ENCODE peak calls at places on chromosomes 11 and 22, in seven cellular contexts. One of them, this sample, is unnamed.

GRCh38 chr11:79465160-79465559 is 24.3 kb upstream of the TENM4 start:
- DNase-seq in Calu3: no peak
- DNase-seq in ovary: no peak
- DNase-seq in AG09319: no peak
- DNase-seq in sigmoid colon: no peak
- DNase-seq in WERI-Rb-1: no peak
- DNase-seq in NB4: no peak
- DNase-seq in this sample: no peak

GRCh38 chr22:27347951-27348350 is 453.6 kb downstream of the MN1 start:
- DNase-seq in ovary: no peak
- DNase-seq in sigmoid colon: no peak
- DNase-seq in Calu3: no peak
- DNase-seq in AG09319: no peak
- DNase-seq in NB4: no peak
- DNase-seq in WERI-Rb-1: no peak
- DNase-seq in this sample: no peak

GRCh38 chr11:130442728-130443127 is 5.7 kb upstream of the ADAMTS15 start:
- DNase-seq in WERI-Rb-1: no peak
- DNase-seq in ovary: no peak
- DNase-seq in AG09319: no peak
- DNase-seq in NB4: no peak
- DNase-seq in Calu3: no peak
- DNase-seq in sigmoid colon: no peak
- DNase-seq in this sample: no peak

GRCh38 chr22:42685941-42686666 is 34.6 kb downstream of the A4GALT start:
- DNase-seq in WERI-Rb-1: no peak
- DNase-seq in Calu3: peak; percentile 30
- DNase-seq in AG09319: no peak
- DNase-seq in sigmoid colon: peak; percentile 83
- DNase-seq in NB4: no peak
- DNase-seq in ovary: peak; percentile 64
- DNase-seq in this sample: peak; percentile 53

GRCh38 chr22:37189011-37189466 is 992 bp upstream of the C1QTNF6 start:
- DNase-seq in sigmoid colon: no peak
- DNase-seq in ovary: no peak
- DNase-seq in AG09319: no peak
- DNase-seq in WERI-Rb-1: no peak
- DNase-seq in NB4: no peak
- DNase-seq in Calu3: peak; percentile 35
- DNase-seq in this sample: no peak

GRCh38 chr11:57639321-57640067 is 10.2 kb downstream of the YPEL4 start:
- DNase-seq in Calu3: no peak
- DNase-seq in AG09319: no peak
- DNase-seq in sigmoid colon: no peak
- DNase-seq in WERI-Rb-1: no peak
- DNase-seq in ovary: peak; percentile 69
- DNase-seq in NB4: peak; percentile 91
- DNase-seq in this sample: peak; percentile 88

GRCh38 chr11:134560566-134561347 is 148.7 kb upstream of the B3GAT1 start:
- DNase-seq in ovary: no peak
- DNase-seq in WERI-Rb-1: no peak
- DNase-seq in sigmoid colon: peak; percentile 29
- DNase-seq in AG09319: no peak
- DNase-seq in NB4: no peak
- DNase-seq in Calu3: no peak
- DNase-seq in this sample: peak; percentile 27

GRCh38 chr11:114775849-114776621 is 97.7 kb downstream of the NXPE2 start:
- DNase-seq in sigmoid colon: no peak
- DNase-seq in NB4: no peak
- DNase-seq in WERI-Rb-1: peak; percentile 87
- DNase-seq in AG09319: no peak
- DNase-seq in Calu3: no peak
- DNase-seq in ovary: peak; percentile 38
- DNase-seq in this sample: peak; percentile 32

GRCh38 chr22:49570032-49570848 is 257.4 kb downstream of the BRD1 start:
- DNase-seq in ovary: peak; percentile 21
- DNase-seq in sigmoid colon: peak; percentile 48
- DNase-seq in NB4: peak; percentile 13
- DNase-seq in WERI-Rb-1: no peak
- DNase-seq in Calu3: no peak
- DNase-seq in AG09319: no peak
- DNase-seq in this sample: no peak

GRCh38 chr22:49097966-49098365 is 729.7 kb downstream of the BRD1 start:
- DNase-seq in ovary: no peak
- DNase-seq in AG09319: no peak
- DNase-seq in WERI-Rb-1: no peak
- DNase-seq in NB4: no peak
- DNase-seq in sigmoid colon: no peak
- DNase-seq in Calu3: no peak
- DNase-seq in this sample: no peak

GRCh38 chr11:43925932-43926505 is 16.4 kb upstream of the C11orf96 start:
- DNase-seq in AG09319: no peak
- DNase-seq in ovary: peak; percentile 64
- DNase-seq in WERI-Rb-1: no peak
- DNase-seq in NB4: no peak
- DNase-seq in sigmoid colon: no peak
- DNase-seq in Calu3: no peak
- DNase-seq in this sample: peak; percentile 63

GRCh38 chr11:60985991-60986915 is 14.8 kb downstream of the CD6 start:
- DNase-seq in sigmoid colon: no peak
- DNase-seq in WERI-Rb-1: no peak
- DNase-seq in ovary: no peak
- DNase-seq in NB4: peak; percentile 68
- DNase-seq in Calu3: peak; percentile 69
- DNase-seq in AG09319: no peak
- DNase-seq in this sample: no peak

GRCh38 chr22:37284807-37285355 is 2.6 kb downstream of the CYTH4 start:
- DNase-seq in WERI-Rb-1: no peak
- DNase-seq in ovary: no peak
- DNase-seq in Calu3: no peak
- DNase-seq in AG09319: no peak
- DNase-seq in sigmoid colon: peak; percentile 80
- DNase-seq in NB4: peak; percentile 99
- DNase-seq in this sample: no peak

GRCh38 chr11:60899021-60899936 is 7.1 kb downstream of the PRPF19 start:
- DNase-seq in AG09319: peak; percentile 27
- DNase-seq in NB4: peak; percentile 68
- DNase-seq in ovary: no peak
- DNase-seq in WERI-Rb-1: peak; percentile 27
- DNase-seq in Calu3: peak; percentile 58
- DNase-seq in sigmoid colon: peak; percentile 64
- DNase-seq in this sample: no peak

GRCh38 chr22:36343720-36344105 is 44.1 kb downstream of the MYH9 start:
- DNase-seq in ovary: no peak
- DNase-seq in sigmoid colon: no peak
- DNase-seq in NB4: no peak
- DNase-seq in AG09319: no peak
- DNase-seq in Calu3: no peak
- DNase-seq in WERI-Rb-1: no peak
- DNase-seq in this sample: no peak

GRCh38 chr11:119518746-119519382 is 95.9 kb upstream of the THY1 start:
- DNase-seq in sigmoid colon: no peak
- DNase-seq in Calu3: no peak
- DNase-seq in AG09319: no peak
- DNase-seq in WERI-Rb-1: no peak
- DNase-seq in ovary: no peak
- DNase-seq in NB4: peak; percentile 69
- DNase-seq in this sample: no peak

GRCh38 chr22:45125198-45125597 is 38.5 kb upstream of the NUP50 start:
- DNase-seq in Calu3: no peak
- DNase-seq in ovary: no peak
- DNase-seq in sigmoid colon: no peak
- DNase-seq in WERI-Rb-1: no peak
- DNase-seq in NB4: no peak
- DNase-seq in AG09319: peak; percentile 37
- DNase-seq in this sample: no peak

GRCh38 chr11:11843233-11843632 is 1.5 kb downstream of the USP47 start:
- DNase-seq in AG09319: no peak
- DNase-seq in ovary: no peak
- DNase-seq in WERI-Rb-1: no peak
- DNase-seq in sigmoid colon: no peak
- DNase-seq in NB4: peak; percentile 32
- DNase-seq in Calu3: no peak
- DNase-seq in this sample: no peak

DNA sequence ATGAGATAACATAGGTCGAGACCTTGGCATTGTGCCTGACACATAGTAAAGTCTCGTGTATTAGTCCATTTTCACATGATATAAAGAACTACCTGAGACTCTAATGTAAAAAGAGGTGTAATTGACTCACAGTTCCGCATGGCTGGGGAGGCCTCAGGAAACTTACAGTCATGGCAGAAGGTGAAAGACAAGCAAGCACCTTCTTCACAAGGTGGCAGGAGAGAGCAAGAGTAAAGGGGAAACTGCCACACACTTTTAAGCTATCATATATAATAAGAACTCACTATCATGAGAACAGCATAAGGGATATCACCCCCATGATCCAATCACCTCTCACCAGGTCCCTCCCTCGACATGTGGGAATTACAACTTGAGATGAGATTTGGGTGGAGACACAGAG is 165.2 kb downstream of the SPON1 start:
- DNase-seq in ovary: no peak
- DNase-seq in Calu3: no peak
- DNase-seq in WERI-Rb-1: no peak
- DNase-seq in sigmoid colon: no peak
- DNase-seq in AG09319: no peak
- DNase-seq in NB4: no peak
- DNase-seq in this sample: no peak
- TF ChIP-seq CTCF in ovary: no peak
- TF ChIP-seq CTCF in Calu3: no peak
- TF ChIP-seq CTCF in WERI-Rb-1: no peak
- TF ChIP-seq CTCF in sigmoid colon: no peak
- TF ChIP-seq CTCF in AG09319: no peak
- TF ChIP-seq CTCF in NB4: no peak
- TF ChIP-seq CTCF in this sample: no peak

DNA sequence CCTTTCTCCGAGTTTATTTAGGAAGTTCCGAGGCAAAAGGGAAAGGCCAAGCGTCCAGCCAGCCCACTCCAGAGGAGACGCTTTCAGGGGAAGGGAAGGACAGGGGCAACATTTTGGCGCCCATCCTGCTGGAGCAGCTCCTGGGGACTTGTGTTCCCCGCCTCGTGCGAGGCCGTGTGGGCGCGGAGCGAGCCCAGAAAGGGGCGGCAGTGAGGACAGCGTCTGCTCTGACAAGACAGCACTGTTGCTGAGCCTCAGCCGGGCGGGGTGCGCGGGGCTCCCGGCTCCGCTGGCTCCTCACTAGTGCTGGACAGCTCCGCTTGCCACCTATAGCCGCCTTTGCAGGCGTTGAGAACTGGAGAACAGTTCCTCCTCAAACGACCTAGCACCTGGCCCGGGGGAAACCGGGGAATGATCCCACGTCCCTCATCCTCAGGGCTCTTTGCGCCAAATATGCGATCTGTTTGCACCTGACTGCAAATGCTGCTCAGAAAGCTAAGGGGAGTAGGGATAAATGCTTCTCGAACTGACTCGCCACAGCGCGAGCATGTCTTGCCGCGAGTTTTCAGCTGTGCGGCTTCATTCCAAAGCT is 722 bp upstream of the GUCY1A2 start:
- DNase-seq in Calu3: peak; percentile 48
- DNase-seq in NB4: no peak
- DNase-seq in WERI-Rb-1: peak; percentile 52
- DNase-seq in AG09319: no peak
- DNase-seq in sigmoid colon: peak; percentile 66
- DNase-seq in ovary: peak; percentile 65
- DNase-seq in this sample: peak; percentile 64
- TF ChIP-seq CTCF in Calu3: no peak
- TF ChIP-seq CTCF in NB4: no peak
- TF ChIP-seq CTCF in WERI-Rb-1: no peak
- TF ChIP-seq CTCF in AG09319: no peak
- TF ChIP-seq CTCF in sigmoid colon: no peak
- TF ChIP-seq CTCF in ovary: no peak
- TF ChIP-seq CTCF in this sample: no peak

GRCh38 chr11:10322830-10323792 is 18.2 kb downstream of the ADM start:
- DNase-seq in NB4: peak; percentile 74
- DNase-seq in ovary: peak; percentile 46
- DNase-seq in WERI-Rb-1: no peak
- DNase-seq in Calu3: peak; percentile 56
- DNase-seq in sigmoid colon: peak; percentile 85
- DNase-seq in AG09319: peak; percentile 81
- DNase-seq in this sample: no peak
- TF ChIP-seq CTCF in NB4: peak; percentile 23
- TF ChIP-seq CTCF in ovary: peak; percentile 67
- TF ChIP-seq CTCF in WERI-Rb-1: peak; percentile 5
- TF ChIP-seq CTCF in Calu3: peak; percentile 57
- TF ChIP-seq CTCF in sigmoid colon: peak; percentile 45
- TF ChIP-seq CTCF in AG09319: peak; percentile 37
- TF ChIP-seq CTCF in this sample: peak; percentile 62

GRCh38 chr11:100874203-100874602 is 187.1 kb downstream of the ARHGAP42 start:
- DNase-seq in AG09319: no peak
- DNase-seq in NB4: no peak
- DNase-seq in WERI-Rb-1: no peak
- DNase-seq in Calu3: no peak
- DNase-seq in sigmoid colon: no peak
- DNase-seq in ovary: no peak
- DNase-seq in this sample: no peak

GRCh38 chr11:100875521-100875869 is 188.4 kb downstream of the ARHGAP42 start:
- DNase-seq in AG09319: no peak
- DNase-seq in WERI-Rb-1: no peak
- DNase-seq in sigmoid colon: no peak
- DNase-seq in NB4: no peak
- DNase-seq in ovary: no peak
- DNase-seq in Calu3: no peak
- DNase-seq in this sample: no peak

GRCh38 chr11:100872951-100873350 is 185.9 kb downstream of the ARHGAP42 start:
- DNase-seq in Calu3: no peak
- DNase-seq in ovary: no peak
- DNase-seq in sigmoid colon: no peak
- DNase-seq in AG09319: no peak
- DNase-seq in WERI-Rb-1: no peak
- DNase-seq in NB4: no peak
- DNase-seq in this sample: no peak

GRCh38 chr11:100878474-100878873 is 191.4 kb downstream of the ARHGAP42 start:
- DNase-seq in sigmoid colon: no peak
- DNase-seq in Calu3: no peak
- DNase-seq in AG09319: peak; percentile 40
- DNase-seq in ovary: no peak
- DNase-seq in NB4: no peak
- DNase-seq in WERI-Rb-1: no peak
- DNase-seq in this sample: no peak

DNA sequence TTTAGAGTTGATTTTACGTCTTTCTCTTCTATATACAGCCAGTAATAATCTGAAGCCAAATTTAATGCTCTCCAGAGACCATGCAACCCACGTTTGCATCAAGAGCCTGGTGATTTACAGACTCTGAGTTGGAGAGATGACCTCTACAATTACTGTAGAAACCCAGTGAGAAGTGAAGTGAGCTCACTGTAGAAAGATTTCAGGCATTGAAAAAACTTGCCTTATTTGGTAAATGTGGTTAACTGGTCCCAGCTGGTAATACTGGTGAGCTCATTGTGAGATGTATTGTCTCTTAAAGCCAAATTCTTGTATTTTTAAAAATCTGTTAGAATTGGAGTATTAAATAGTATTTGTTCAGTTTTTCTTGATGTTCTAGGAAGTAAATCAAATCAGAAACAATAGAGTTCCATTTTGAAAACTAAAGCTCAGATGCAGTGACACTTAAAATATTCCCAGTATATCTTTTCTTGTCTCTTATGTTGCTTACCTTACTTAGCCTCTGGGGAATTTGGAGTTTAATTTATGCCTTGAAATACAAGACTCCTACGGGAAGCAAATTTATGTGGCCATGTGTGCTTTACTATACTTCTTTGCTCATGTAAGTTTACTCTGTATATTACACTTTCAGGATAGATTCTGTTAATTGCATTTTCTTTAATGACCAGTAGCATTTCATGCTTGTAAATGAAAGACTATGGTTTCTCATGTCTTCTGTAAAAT is 189.9 kb downstream of the ARHGAP42 start:
- DNase-seq in ovary: no peak
- DNase-seq in NB4: no peak
- DNase-seq in sigmoid colon: no peak
- DNase-seq in WERI-Rb-1: no peak
- DNase-seq in AG09319: peak; percentile 77
- DNase-seq in Calu3: no peak
- DNase-seq in this sample: no peak
- TF ChIP-seq CTCF in ovary: no peak
- TF ChIP-seq CTCF in NB4: no peak
- TF ChIP-seq CTCF in sigmoid colon: no peak
- TF ChIP-seq CTCF in WERI-Rb-1: no peak
- TF ChIP-seq CTCF in AG09319: no peak
- TF ChIP-seq CTCF in Calu3: no peak
- TF ChIP-seq CTCF in this sample: no peak